ENCODE peak calls at places on chromosomes 16 and 17, in nine cellular contexts. G is cardiac muscle cell, A is GM23248, H is PC-9, U is neural progenitor cell, M is heart left ventricle, T is SK-N-MC, Z is psoas muscle, Y is AG04450. C is an unnamed sample. For H3K9me3, the result is how much of the 10 kb centered on the place peaks cover.

GRCh38 chr17:42682400-42683384 is at the start of gene CNTNAP1:
- DNase-seq in A (peak), Y (no peak), M (peak), Z (peak), H (no peak), T (no peak), U (peak), G (peak), C (peak)

GRCh38 chr17:42787266-42787665 is 6.9 kb downstream of the WNK4 start:
- DNase-seq in Z (no peak), G (no peak), H (no peak), A (no peak), T (no peak), U (no peak), Y (no peak), M (no peak), C (no peak)

GRCh38 chr17:81239714-81240555 is 817 bp downstream of the NDUFAF8 start:
- DNase-seq in M (no peak), H (no peak), G (no peak), U (peak), T (no peak), A (peak), Y (no peak), Z (no peak), C (no peak)

GRCh38 chr17:47895254-47895855 is 681 bp upstream of the SP2 start:
- DNase-seq in Z (peak), T (no peak), A (peak), Y (no peak), U (no peak), H (peak), M (no peak), G (no peak), C (peak)

GRCh38 chr17:9890124-9890523 is 14.9 kb downstream of the RCVRN start:
- DNase-seq in U (peak), Y (no peak), T (no peak), A (peak), G (peak), H (no peak), M (no peak), Z (no peak), C (no peak)

GRCh38 chr17:17820046-17820445 is 16.7 kb downstream of the SREBF1 start:
- DNase-seq in A (no peak), U (no peak), H (no peak), T (no peak), Z (no peak), M (no peak), G (no peak), Y (no peak), C (no peak)

GRCh38 chr17:27481327-27481726 is 25.1 kb downstream of the KSR1 start:
- DNase-seq in Y (no peak), G (no peak), U (no peak), A (no peak), M (no peak), T (no peak), H (no peak), Z (no peak), C (no peak)

GRCh38 chr16:280552-280951 is at the start of gene ARHGDIG:
- DNase-seq in Z (no peak), Y (no peak), T (no peak), U (peak), G (peak), A (peak), M (no peak), H (no peak), C (no peak)

GRCh38 chr16:11583171-11583570 is 3.5 kb downstream of the LITAF start:
- DNase-seq in A (peak), G (no peak), M (no peak), T (no peak), Y (no peak), H (no peak), U (no peak), Z (no peak), C (peak)

GRCh38 chr17:21458036-21458435 is 81.9 kb downstream of the KCNJ12 start:
- DNase-seq in Y (no peak), U (peak), A (peak), M (no peak), Z (no peak), H (no peak), T (no peak), G (no peak), C (no peak)

DNA sequence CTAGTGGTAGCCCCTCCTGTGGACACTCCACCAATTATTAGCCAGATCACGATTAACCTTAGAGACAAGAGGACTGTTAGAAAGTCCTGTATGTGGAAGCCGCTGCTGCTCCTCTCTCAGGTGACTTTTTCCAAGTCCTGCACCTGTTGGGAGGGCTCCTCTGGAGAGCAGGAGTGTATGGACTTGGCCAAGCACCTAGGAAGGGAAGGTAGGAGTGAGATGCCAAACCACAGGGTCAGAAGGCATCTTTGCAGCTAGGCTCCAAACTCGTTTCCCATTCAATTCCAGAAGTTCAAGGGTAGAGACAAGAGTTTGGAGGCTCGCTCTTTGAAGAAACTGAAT is 50.8 kb downstream of the LDHD start:
- DNase-seq in A (no peak), Y (no peak), T (no peak), H (no peak), Z (no peak), G (no peak), U (no peak), M (no peak), C (no peak)
- H3K4me3 ChIP-seq in A (no peak), Y (no peak), T (no peak), H (peak), Z (no peak), G (no peak), U (no peak), M (no peak), C (no peak)

GRCh38 chr16:4884972-4885874 is 37.9 kb downstream of the UBN1 start:
- DNase-seq in G (no peak), U (no peak), T (no peak), Y (no peak), M (no peak), A (no peak), Z (no peak), H (no peak), C (no peak)

GRCh38 chr16:4882261-4882632 is 35.0 kb downstream of the UBN1 start:
- DNase-seq in H (no peak), Z (no peak), Y (no peak), T (peak), A (peak), U (no peak), G (no peak), M (no peak), C (no peak)

GRCh38 chr16:4884209-4884608 is 36.9 kb downstream of the UBN1 start:
- DNase-seq in Y (no peak), T (no peak), G (no peak), A (no peak), H (no peak), M (no peak), U (no peak), Z (no peak), C (no peak)

GRCh38 chr16:4883501-4883900 is 36.2 kb downstream of the UBN1 start:
- DNase-seq in M (no peak), A (no peak), Z (no peak), Y (no peak), G (no peak), T (no peak), U (no peak), H (no peak), C (no peak)

DNA sequence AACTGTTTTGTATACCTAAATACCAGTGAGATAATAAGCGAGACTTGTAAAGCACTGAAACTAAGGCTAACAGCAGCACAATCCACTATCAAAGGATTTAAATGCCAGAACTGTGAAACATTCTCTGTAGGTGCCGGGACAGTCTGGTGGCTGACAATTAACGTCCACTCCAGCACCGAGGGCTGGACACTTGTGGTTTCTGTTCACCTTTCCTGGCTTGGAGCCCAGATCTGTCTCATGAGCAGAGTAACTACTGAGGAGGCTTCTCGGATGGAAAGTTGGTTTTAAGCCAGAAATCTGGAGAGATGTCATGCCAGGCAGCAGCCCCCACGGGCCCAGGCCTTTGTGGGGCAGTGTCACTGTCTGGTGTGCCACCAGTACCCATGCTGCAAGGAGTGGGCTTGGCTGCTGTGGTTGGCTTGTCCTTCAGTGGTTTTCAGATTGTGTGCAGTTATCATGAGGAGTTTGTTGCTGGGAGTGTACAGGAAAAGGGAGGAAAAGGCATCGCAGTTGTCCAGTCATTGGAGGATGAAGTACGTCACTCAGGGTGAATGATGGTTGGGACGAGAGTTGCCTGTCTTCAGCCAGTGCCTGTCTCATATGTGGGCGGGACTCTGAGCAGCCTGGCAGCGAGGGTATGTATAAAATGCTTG is 35.5 kb downstream of the UBN1 start:
- DNase-seq in T (no peak), G (peak), Z (no peak), M (peak), A (peak), Y (no peak), H (peak), U (no peak), C (no peak)
- H3K9me3 ChIP-seq in T (under half), G (under half), Z (under half), M (under half), A (under half), Y (under half), H (under half), U (under half), C (under half)

DNA sequence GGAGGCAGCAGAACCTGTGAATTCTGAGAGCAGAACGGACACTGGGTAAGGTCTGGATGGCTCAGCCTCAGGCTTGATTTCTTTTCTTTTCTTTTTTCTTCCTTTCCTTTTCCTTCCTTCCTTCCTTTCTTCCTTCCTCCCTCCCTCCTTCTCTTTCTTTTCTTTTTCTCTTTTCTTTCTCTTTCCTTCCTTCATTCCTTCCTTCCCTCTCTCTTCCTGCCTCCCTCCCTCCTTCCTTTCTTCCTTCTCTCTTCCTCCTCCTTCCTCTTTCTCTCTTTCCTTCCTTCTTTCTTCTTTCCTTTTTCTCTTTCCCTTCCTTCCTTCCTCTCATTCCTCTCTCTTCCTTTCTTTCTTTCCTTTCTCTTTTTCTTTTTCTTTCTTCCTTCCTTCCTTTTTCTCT is 38.0 kb downstream of the OR3A1 start:
- DNase-seq in M (no peak), Z (no peak), T (no peak), H (no peak), A (no peak), G (no peak), Y (no peak), U (no peak), C (no peak)
- H3K4me3 ChIP-seq in M (no peak), Z (no peak), T (no peak), H (no peak), A (no peak), G (no peak), Y (no peak), U (no peak), C (no peak)

GRCh38 chr16:31767267-31767666 is 106.3 kb upstream of the ZNF267 start:
- DNase-seq in Y (no peak), U (no peak), A (no peak), Z (no peak), T (no peak), M (no peak), H (no peak), G (no peak), C (no peak)

GRCh38 chr16:31764103-31764502 is 109.5 kb upstream of the ZNF267 start:
- DNase-seq in U (no peak), A (no peak), T (no peak), Z (no peak), M (no peak), Y (no peak), H (no peak), G (no peak), C (no peak)
- H3K9me3 ChIP-seq in U (under half), A (under half), T (under half), Z (half or more), M (half or more), Y (under half), H (under half), G (under half), C (under half)

DNA sequence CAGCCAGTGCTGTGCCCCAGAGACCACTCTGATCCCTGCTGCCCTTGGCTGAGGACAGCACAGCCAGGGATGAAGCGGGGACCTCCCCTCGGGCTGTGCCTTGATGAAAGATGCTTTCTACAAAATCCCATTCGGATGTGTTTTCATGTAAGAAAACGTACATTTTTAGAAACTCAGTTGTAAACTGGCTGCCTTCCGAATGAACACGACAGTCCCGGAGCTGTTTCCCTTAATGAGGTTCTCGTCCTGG is 181.4 kb downstream of the SEC14L1 start:
- DNase-seq in T (no peak), Y (no peak), H (no peak), A (no peak), G (no peak), Z (no peak), M (no peak), U (no peak), C (no peak)
- H3K4me3 ChIP-seq in T (peak), Y (no peak), H (peak), A (peak), G (no peak), Z (peak), M (peak), U (no peak), C (no peak)

GRCh38 chr17:16623282-16623681 is 30.4 kb downstream of the ZNF624 start:
- DNase-seq in H (no peak), G (no peak), U (no peak), T (no peak), A (no peak), Z (no peak), M (no peak), Y (no peak), C (no peak)

GRCh38 chr17:16617481-16618060 is 36.1 kb downstream of the ZNF624 start:
- DNase-seq in M (no peak), G (no peak), U (no peak), H (no peak), Y (no peak), Z (no peak), T (no peak), A (no peak), C (no peak)

DNA sequence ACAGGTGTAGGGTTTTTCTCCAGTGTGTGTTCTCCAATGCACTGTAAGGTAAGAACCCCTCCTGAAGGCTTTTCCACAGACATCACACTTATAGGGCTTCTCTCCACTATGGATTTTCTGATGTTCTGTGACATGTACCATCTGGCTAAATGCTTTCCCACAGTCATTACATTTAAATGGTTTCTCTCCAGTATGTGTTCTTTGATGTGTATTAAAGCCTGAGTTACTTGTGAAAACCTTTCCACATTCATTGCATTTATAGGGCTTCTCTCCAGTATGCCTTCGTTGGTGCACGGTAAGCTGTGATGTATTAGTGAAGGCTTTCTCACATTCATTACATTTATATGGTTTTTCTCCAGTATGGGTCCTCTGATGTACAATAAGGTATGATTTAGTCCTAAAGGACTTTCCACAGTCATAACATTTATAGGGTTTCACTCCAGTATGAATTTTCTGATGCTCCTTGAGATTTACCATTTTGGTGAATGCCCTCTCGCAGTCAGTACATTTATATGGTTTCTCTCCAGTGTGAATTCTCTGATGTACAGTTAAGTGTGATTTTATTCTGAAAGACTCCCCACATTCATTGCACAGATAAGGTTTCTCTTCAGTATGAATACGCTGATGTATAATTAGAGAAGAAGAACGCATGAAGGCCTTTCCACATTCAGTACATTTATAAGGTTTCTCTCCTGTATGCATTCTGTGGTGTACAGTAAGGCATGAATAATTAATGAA is 30.9 kb downstream of the ZNF624 start:
- DNase-seq in M (no peak), U (no peak), Z (no peak), H (no peak), A (no peak), G (no peak), T (no peak), Y (no peak), C (no peak)
- H3K9me3 ChIP-seq in M (half or more), U (under half), Z (half or more), H (under half), A (under half), G (under half), T (under half), Y (under half), C (under half)

GRCh38 chr16:56997931-56998330 is 8.6 kb downstream of the NLRC5 start:
- DNase-seq in Y (no peak), T (no peak), G (no peak), U (no peak), M (no peak), A (no peak), Z (no peak), H (no peak), C (no peak)

GRCh38 chr16:56999409-57000270 is 10.3 kb downstream of the NLRC5 start:
- DNase-seq in A (no peak), M (no peak), Y (no peak), T (no peak), H (no peak), U (no peak), Z (no peak), G (no peak), C (no peak)

GRCh38 chr16:56998861-56999260 is 9.5 kb downstream of the NLRC5 start:
- DNase-seq in A (no peak), G (no peak), H (no peak), T (no peak), U (peak), Z (no peak), M (no peak), Y (no peak), C (no peak)

GRCh38 chr16:56997264-56997663 is 7.9 kb downstream of the NLRC5 start:
- DNase-seq in U (no peak), Z (no peak), Y (no peak), G (no peak), H (no peak), M (no peak), A (no peak), T (no peak), C (no peak)

DNA sequence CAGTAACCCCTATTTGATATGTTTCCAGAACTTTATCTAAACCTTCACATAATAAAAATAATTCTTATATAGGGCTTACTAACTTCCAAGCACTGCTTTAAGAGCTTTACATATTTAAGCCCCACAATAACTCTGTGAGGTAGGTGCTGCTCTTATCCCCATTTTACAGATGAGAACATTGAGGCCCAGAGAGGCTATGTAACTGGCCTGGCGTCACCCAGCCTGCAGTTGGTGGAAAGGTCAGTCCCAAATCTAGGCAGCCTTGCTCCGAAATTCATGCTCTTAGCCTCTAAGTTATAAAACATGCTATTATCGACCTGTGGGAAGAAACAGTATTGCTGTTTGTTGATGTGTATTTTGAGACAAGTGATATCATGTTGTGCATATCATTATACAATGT is 9.0 kb downstream of the NLRC5 start:
- DNase-seq in T (no peak), G (no peak), A (no peak), H (no peak), U (no peak), M (no peak), Y (no peak), Z (no peak), C (no peak)
- H3K4me3 ChIP-seq in T (no peak), G (no peak), A (no peak), H (no peak), U (no peak), M (no peak), Y (no peak), Z (no peak), C (no peak)

GRCh38 chr16:35788381-35788780 is 2329.0 kb downstream of the TP53TG3F start:
- DNase-seq in A (no peak), H (no peak), M (no peak), T (no peak), Y (no peak), Z (no peak), G (no peak), U (no peak), C (peak)
- H3K9me3 ChIP-seq in A (under half), H (under half), M (under half), T (under half), Y (half or more), Z (under half), G (under half), U (under half), C (under half)

DNA sequence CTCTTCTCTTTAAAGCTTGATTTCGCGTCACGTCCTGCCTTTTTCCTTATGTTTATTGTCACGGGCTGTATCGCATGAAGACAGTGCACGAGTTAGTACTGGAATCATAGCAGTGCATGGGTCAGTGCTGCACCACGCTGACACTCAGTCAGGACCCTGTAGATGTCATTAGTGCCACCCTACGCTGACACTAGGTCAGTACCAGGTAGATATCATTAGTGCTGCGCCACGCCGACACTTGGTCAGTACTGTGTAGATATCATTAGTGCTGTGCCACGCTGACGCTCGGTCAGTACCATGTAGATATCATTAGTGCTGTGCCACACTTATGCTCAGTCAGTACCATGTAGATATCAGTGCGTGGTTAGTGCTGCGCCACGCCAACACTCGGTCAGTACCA is 106.2 kb upstream of the ZNF469 start:
- DNase-seq in U (no peak), G (no peak), H (no peak), A (no peak), T (no peak), Z (no peak), Y (no peak), M (no peak), C (no peak)
- H3K4me3 ChIP-seq in U (no peak), G (no peak), H (no peak), A (no peak), T (no peak), Z (no peak), Y (no peak), M (no peak), C (no peak)